ENCODE peak calls at places on chromosomes 3 and 15, in five cellular contexts. Y is CD4-positive, alpha-beta T cell; M is Peyer's patch; K is cardiac muscle cell; I is small intestine. C is an unnamed sample.

GRCh38 chr3:30456263-30456662 is 150.1 kb upstream of the TGFBR2 start:
- DNase-seq in Y (no peak), M (no peak), K (no peak), I (no peak), C (no peak)

GRCh38 chr15:56759450-56759845 is 26.1 kb upstream of the ZNF280D start:
- DNase-seq in Y (no peak), M (no peak), K (peak), I (no peak), C (no peak)

GRCh38 chr3:67640023-67640660 is 14.3 kb downstream of the SUCLG2 start:
- DNase-seq in Y (no peak), M (no peak), K (no peak), I (no peak), C (no peak)

GRCh38 chr3:35184775-35185174 is 454.6 kb upstream of the ARPP21 start:
- DNase-seq in Y (no peak), M (no peak), K (peak), I (no peak), C (no peak)

GRCh38 chr3:100160516-100160915 is 46.2 kb upstream of the FILIP1L start:
- DNase-seq in Y (no peak), M (no peak), K (no peak), I (no peak), C (no peak)

GRCh38 chr3:60917136-60917535 is 334.1 kb downstream of the FHIT start:
- DNase-seq in Y (no peak), M (no peak), K (no peak), I (peak), C (no peak)

GRCh38 chr15:68097029-68097428 is 42.9 kb downstream of the PIAS1 start:
- DNase-seq in Y (no peak), M (no peak), K (no peak), I (no peak), C (no peak)

GRCh38 chr15:83855956-83856355 is 202.0 kb downstream of the ADAMTSL3 start:
- DNase-seq in Y (no peak), M (no peak), K (no peak), I (no peak), C (no peak)

GRCh38 chr15:75149911-75150709 is 51.6 kb upstream of the C15orf39 start:
- DNase-seq in Y (no peak), M (no peak), K (peak), I (no peak), C (no peak)

GRCh38 chr3:118151164-118151563 is 883.5 kb downstream of the IGSF11 start:
- DNase-seq in Y (no peak), M (no peak), K (no peak), I (no peak), C (no peak)

GRCh38 chr15:29156521-29156920 is 113.1 kb downstream of the NSMCE3 start:
- DNase-seq in Y (no peak), M (no peak), K (no peak), I (no peak), C (no peak)

GRCh38 chr3:149487598-149488197 is 13.2 kb downstream of the TM4SF4 start:
- DNase-seq in Y (no peak), M (no peak), K (no peak), I (no peak), C (peak)

GRCh38 chr3:117735481-117736101 is 1026.0 kb downstream of the TUSC7 start:
- DNase-seq in Y (no peak), M (no peak), K (no peak), I (no peak), C (no peak)

GRCh38 chr15:73387507-73388255 is 18.9 kb upstream of the HCN4 start:
- DNase-seq in Y (no peak), M (no peak), K (peak), I (no peak), C (no peak)

GRCh38 chr3:58210761-58211477 is at the start of gene DNASE1L3:
- DNase-seq in Y (no peak), M (no peak), K (peak), I (no peak), C (no peak)

GRCh38 chr15:71066983-71067382 is 48.3 kb upstream of the THSD4 start:
- DNase-seq in Y (no peak), M (no peak), K (peak), I (no peak), C (no peak)

GRCh38 chr3:9183011-9183410 is 66.4 kb downstream of the SRGAP3 start:
- DNase-seq in Y (no peak), M (no peak), K (no peak), I (no peak), C (no peak)

GRCh38 chr3:124297062-124297980 is 305.4 kb upstream of the ROPN1 start:
- DNase-seq in Y (no peak), M (no peak), K (peak), I (no peak), C (no peak)

GRCh38 chr3:44476181-44476599 is 1.3 kb downstream of the ZNF445 start:
- DNase-seq in Y (no peak), M (no peak), K (peak), I (no peak), C (no peak)

GRCh38 chr15:77526582-77527163 is 106.0 kb downstream of the HMG20A start:
- DNase-seq in Y (no peak), M (no peak), K (no peak), I (no peak), C (no peak)

C was measured in HEK293T.